ENCODE peak calls at places on chromosomes 12 and 14, in seven cellular contexts. H, G, W, T, U, J and B are unnamed samples.
A peak's percentile ranks its signal among the peaks of the same experiment; 100 is the strongest.

GRCh38 chr14:61322799-61323290 is 1.5 kb downstream of the PRKCH start:
- DNase-seq in H (no peak), G (peak; percentile 34), W (no peak), T (no peak), U (no peak), J (peak; percentile 16), B (no peak)

GRCh38 chr12:32920506-32921085 is 24.0 kb upstream of the PKP2 start:
- DNase-seq in H (no peak), G (no peak), W (no peak), T (no peak), U (no peak), J (peak; percentile 82), B (no peak)

GRCh38 chr14:71190691-71191090 is 283.4 kb downstream of the PCNX1 start:
- DNase-seq in H (no peak), G (no peak), W (no peak), T (no peak), U (no peak), J (no peak), B (no peak)

GRCh38 chr14:52895000-52895399 is 55.9 kb downstream of the FERMT2 start:
- DNase-seq in H (no peak), G (no peak), W (no peak), T (no peak), U (no peak), J (no peak), B (no peak)

GRCh38 chr12:113204806-113205205 is 16.5 kb upstream of the TPCN1 start:
- DNase-seq in H (no peak), G (peak; percentile 45), W (no peak), T (no peak), U (no peak), J (no peak), B (no peak)

GRCh38 chr12:69929125-69929524 is 104.1 kb downstream of the MYRFL start:
- DNase-seq in H (no peak), G (no peak), W (no peak), T (no peak), U (no peak), J (no peak), B (no peak)

GRCh38 chr14:101599234-101599885 is 38.1 kb downstream of the DIO3 start:
- DNase-seq in H (peak; percentile 4), G (no peak), W (no peak), T (no peak), U (no peak), J (no peak), B (no peak)

GRCh38 chr12:75130811-75131210 is 78.8 kb downstream of the KCNC2 start:
- DNase-seq in H (no peak), G (no peak), W (no peak), T (no peak), U (no peak), J (no peak), B (no peak)

GRCh38 chr12:51850933-51851244 is 2.4 kb upstream of the FIGNL2 start:
- DNase-seq in H (no peak), G (no peak), W (no peak), T (no peak), U (no peak), J (no peak), B (no peak)

GRCh38 chr12:65607271-65607880 is 216.9 kb upstream of the HMGA2 start:
- DNase-seq in H (no peak), G (no peak), W (no peak), T (no peak), U (no peak), J (no peak), B (no peak)

GRCh38 chr14:35814371-35815005 is 5.4 kb upstream of the RALGAPA1 start:
- DNase-seq in H (no peak), G (peak; percentile 37), W (peak; percentile 44), T (peak; percentile 24), U (no peak), J (peak; percentile 63), B (peak; percentile 68)

GRCh38 chr14:35797796-35798195 is 11.3 kb downstream of the RALGAPA1 start:
- DNase-seq in H (no peak), G (no peak), W (no peak), T (no peak), U (no peak), J (no peak), B (no peak)

GRCh38 chr12:48542300-48542928 is 17.0 kb downstream of the OR8S1 start:
- DNase-seq in H (no peak), G (peak; percentile 4), W (no peak), T (peak; percentile 54), U (no peak), J (peak; percentile 59), B (no peak)

GRCh38 chr14:99971087-99971928 is 93.9 kb upstream of the EVL start:
- DNase-seq in H (peak; percentile 84), G (peak; percentile 73), W (peak; percentile 85), T (peak; percentile 93), U (peak; percentile 88), J (peak; percentile 87), B (peak; percentile 75)

GRCh38 chr14:100172811-100173210 is 13.4 kb upstream of the DEGS2 start:
- DNase-seq in H (no peak), G (no peak), W (no peak), T (no peak), U (no peak), J (no peak), B (no peak)

GRCh38 chr12:1799068-1799881 is 21.1 kb upstream of the LRTM2 start:
- DNase-seq in H (no peak), G (no peak), W (peak; percentile 16), T (no peak), U (no peak), J (no peak), B (no peak)

GRCh38 chr12:120194534-120195395 is at the start of gene GCN1:
- DNase-seq in H (peak; percentile 91), G (peak; percentile 81), W (peak; percentile 89), T (peak; percentile 86), U (peak; percentile 88), J (peak; percentile 84), B (peak; percentile 64)

GRCh38 chr14:27927519-27927918 is 839.1 kb upstream of the FOXG1 start:
- DNase-seq in H (no peak), G (no peak), W (no peak), T (no peak), U (no peak), J (no peak), B (no peak)

GRCh38 chr12:123749355-123749754 is 12.7 kb upstream of the DNAH10 start:
- DNase-seq in H (no peak), G (no peak), W (no peak), T (no peak), U (no peak), J (no peak), B (no peak)

GRCh38 chr14:25394791-25395391 is 344.9 kb upstream of the STXBP6 start:
- DNase-seq in H (no peak), G (no peak), W (no peak), T (no peak), U (no peak), J (no peak), B (no peak)

GRCh38 chr12:132356686-132357622 is 27.6 kb upstream of the GALNT9 start:
- DNase-seq in H (peak; percentile 59), G (no peak), W (no peak), T (peak; percentile 37), U (peak; percentile 87), J (peak; percentile 52), B (no peak)

GRCh38 chr12:87870061-87870460 is 159.1 kb downstream of the C12orf50 start:
- DNase-seq in H (no peak), G (no peak), W (no peak), T (no peak), U (no peak), J (no peak), B (no peak)

GRCh38 chr14:45364565-45364964 is 111.6 kb upstream of the MIS18BP1 start:
- DNase-seq in H (no peak), G (no peak), W (no peak), T (no peak), U (no peak), J (no peak), B (no peak)

DNA sequence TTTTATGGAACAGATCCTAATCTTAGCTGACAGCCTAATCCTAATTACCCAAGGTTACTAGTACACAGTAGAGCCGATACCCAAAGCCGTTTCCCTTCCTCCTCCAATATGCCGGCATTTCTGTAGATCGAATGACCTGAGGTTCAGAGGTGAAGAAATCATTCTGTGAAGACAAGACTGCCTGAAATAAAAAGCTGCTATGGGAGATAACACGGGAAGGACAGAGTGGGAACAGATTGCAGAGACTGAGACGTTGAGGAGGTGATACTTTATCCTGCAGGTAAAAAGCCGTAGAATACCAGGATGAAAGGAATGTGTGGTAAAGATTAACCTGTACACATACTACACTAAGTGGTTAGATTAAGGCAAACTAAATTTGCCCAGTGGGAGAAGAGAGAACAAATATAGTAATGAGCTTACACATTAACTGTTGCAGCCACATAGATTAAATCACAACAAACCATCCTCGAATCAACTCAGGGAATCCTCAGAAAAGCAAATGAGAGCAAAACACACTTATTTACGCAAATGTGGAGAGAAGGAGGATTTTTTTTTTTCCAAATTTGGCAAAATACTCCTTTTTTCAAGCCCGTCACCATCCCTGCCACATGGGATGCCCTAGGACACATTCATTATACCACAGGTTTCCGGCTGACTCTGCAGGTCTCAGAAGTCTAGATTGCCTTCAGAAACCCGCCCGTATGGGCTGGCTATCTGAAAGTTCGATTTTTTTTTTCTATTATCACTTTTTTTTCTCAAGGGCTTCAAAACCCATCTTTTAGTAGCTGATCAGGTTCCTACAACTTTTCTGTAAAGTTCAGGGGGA is 188.0 kb downstream of the TTC8 start:
- DNase-seq in H (no peak), G (no peak), W (no peak), T (no peak), U (no peak), J (peak; percentile 23), B (no peak)
- H3K4me3 ChIP-seq in H (no peak overlapping the region), G (no peak overlapping the region), W (peak overlapping the region; percentile 25), T (no peak overlapping the region), U (no peak overlapping the region), J (peak overlapping the region; percentile 31), B (no peak overlapping the region)

GRCh38 chr12:55188573-55188972 is 32.3 kb upstream of the OR10A7 start:
- DNase-seq in H (no peak), G (no peak), W (no peak), T (no peak), U (no peak), J (no peak), B (no peak)
- TF ChIP-seq POLR2A in H (no peak), G (no peak), W (no peak), T (no peak), U (no peak), J (no peak), B (no peak)

DNA sequence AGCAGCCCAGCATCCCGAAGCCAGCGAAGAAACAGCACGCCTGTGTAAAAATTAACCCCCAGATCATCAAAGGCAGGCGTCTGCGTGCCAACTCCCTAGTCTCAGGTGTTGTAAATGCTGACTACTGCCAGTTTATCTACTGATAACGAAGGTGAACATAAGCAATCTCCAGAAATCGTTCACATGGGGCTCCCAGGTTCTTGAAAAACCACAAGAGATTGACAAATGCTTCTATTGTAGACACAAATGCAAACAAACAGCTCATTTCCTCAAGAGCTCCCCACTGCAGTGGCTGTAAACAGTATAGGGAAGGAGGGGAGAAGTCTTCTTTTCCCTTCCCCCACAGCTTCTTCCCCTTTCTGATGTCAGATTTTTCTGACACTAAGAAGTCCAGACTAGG is 5.3 kb upstream of the PLEKHG3 start:
- DNase-seq in H (no peak), G (no peak), W (no peak), T (no peak), U (peak; percentile 29), J (peak; percentile 38), B (no peak)
- H3K27ac ChIP-seq in H (no peak overlapping the region), G (peak overlapping the region; percentile 68), W (peak overlapping the region; percentile 56), T (no peak overlapping the region), U (no peak overlapping the region), J (peak overlapping the region; percentile 66), B (peak overlapping the region; percentile 11)

DNA sequence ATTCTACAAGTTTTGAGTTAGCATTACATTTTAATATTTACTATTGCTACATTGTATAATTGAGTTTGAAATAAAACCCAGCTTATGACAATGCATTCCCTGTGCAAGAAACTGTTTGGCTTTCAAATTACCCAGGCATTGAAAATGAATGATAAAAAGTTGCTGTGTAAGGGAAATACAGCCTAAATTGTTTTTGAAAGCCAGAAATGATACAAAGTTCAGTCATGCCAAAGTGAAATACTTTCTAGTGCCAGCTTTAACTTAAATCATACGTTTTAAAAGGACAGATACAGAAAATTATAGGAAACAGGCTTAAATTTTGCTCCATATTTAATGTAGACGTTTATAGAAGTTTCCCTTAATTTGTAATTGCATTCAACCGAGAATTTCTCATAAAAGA is 2.8 kb downstream of the MGAT2 start:
- DNase-seq in H (no peak), G (no peak), W (no peak), T (no peak), U (no peak), J (no peak), B (no peak)
- H3K4me3 ChIP-seq in H (no peak overlapping the region), G (no peak overlapping the region), W (no peak overlapping the region), T (peak overlapping the region; percentile 24), U (no peak overlapping the region), J (no peak overlapping the region), B (no peak overlapping the region)